ENCODE peak calls at places on chromosome 16, in eight cellular contexts. T is kidney tubule cell, Q is ovary, M is globus pallidus, W is renal cortical epithelial cell, I is Right ventricle myocardium inferior, F is memory B cell, R is retina. Y is an unnamed sample.

GRCh38 chr16:5851583-5851982 is 754.0 kb upstream of the EEF2KMT start:
- DNase-seq in T (peak; percentile 85), Q (no peak), M (no peak), W (peak; percentile 1), I (no peak), F (no peak), R (no peak), Y (no peak)

GRCh38 chr16:29894352-29894751 is 5.0 kb downstream of the SEZ6L2 start:
- DNase-seq in T (no peak), Q (no peak), M (no peak), W (no peak), I (no peak), F (no peak), R (no peak), Y (no peak)

GRCh38 chr16:72536673-72537435 is 364.9 kb upstream of the PMFBP1 start:
- DNase-seq in T (no peak), Q (no peak), M (no peak), W (no peak), I (no peak), F (no peak), R (no peak), Y (no peak)

GRCh38 chr16:22070361-22071351 is 21.7 kb upstream of the VWA3A start:
- DNase-seq in T (peak; percentile 35), Q (peak; percentile 53), M (no peak), W (peak; percentile 61), I (no peak), F (no peak), R (peak; percentile 34), Y (no peak)

GRCh38 chr16:5502467-5502869 is 404.9 kb upstream of the EEF2KMT start:
- DNase-seq in T (peak; percentile 26), Q (no peak), M (peak; percentile 10), W (no peak), I (no peak), F (no peak), R (peak; percentile 70), Y (peak; percentile 46)

GRCh38 chr16:6714510-6714909 is 618.1 kb upstream of the RBFOX1 start:
- DNase-seq in T (no peak), Q (no peak), M (no peak), W (no peak), I (no peak), F (no peak), R (no peak), Y (no peak)

GRCh38 chr16:2086812-2087425 is 39.1 kb downstream of the TSC2 start:
- DNase-seq in T (peak; percentile 20), Q (no peak), M (no peak), W (no peak), I (no peak), F (peak; percentile 45), R (peak; percentile 3), Y (no peak)

GRCh38 chr16:85168732-85169256 is 56.5 kb upstream of the CIBAR2 start:
- DNase-seq in T (no peak), Q (peak; percentile 87), M (no peak), W (no peak), I (peak; percentile 80), F (no peak), R (peak; percentile 79), Y (no peak)

GRCh38 chr16:81493755-81494433 is 49.3 kb downstream of the CMIP start:
- DNase-seq in T (peak; percentile 96), Q (no peak), M (no peak), W (peak; percentile 90), I (no peak), F (no peak), R (peak; percentile 62), Y (no peak)

GRCh38 chr16:89360760-89361435 is 129.5 kb downstream of the ANKRD11 start:
- DNase-seq in T (peak; percentile 41), Q (peak; percentile 31), M (no peak), W (no peak), I (no peak), F (peak; percentile 51), R (no peak), Y (no peak)

GRCh38 chr16:52741386-52741785 is 194.4 kb upstream of the TOX3 start:
- DNase-seq in T (no peak), Q (no peak), M (no peak), W (no peak), I (no peak), F (no peak), R (peak; percentile 11), Y (peak; percentile 54)